ENCODE peak calls at places on chromosome X, in five cellular contexts. One of them, this sample, is unnamed.

GRCh38 chrX:78109458-78109857 is 5.4 kb downstream of the PGK1 start:
- DNase-seq in dermis blood vessel endothelial cell: no peak
- DNase-seq in M059J: no peak
- DNase-seq in COR-L47: no peak
- DNase-seq in central memory CD4-positive, alpha-beta T cell: no peak
- DNase-seq in this sample: no peak

GRCh38 chrX:74297766-74298165 is 6.2 kb upstream of the ZCCHC13 start:
- DNase-seq in COR-L47: no peak
- DNase-seq in M059J: peak
- DNase-seq in dermis blood vessel endothelial cell: peak
- DNase-seq in central memory CD4-positive, alpha-beta T cell: no peak
- DNase-seq in this sample: no peak

GRCh38 chrX:136766785-136767103 is 14.0 kb downstream of the ARHGEF6 start:
- DNase-seq in dermis blood vessel endothelial cell: no peak
- DNase-seq in central memory CD4-positive, alpha-beta T cell: no peak
- DNase-seq in M059J: peak
- DNase-seq in COR-L47: no peak
- DNase-seq in this sample: no peak

GRCh38 chrX:136021903-136022302 is 36.7 kb downstream of the SLC9A6 start:
- DNase-seq in M059J: no peak
- DNase-seq in COR-L47: no peak
- DNase-seq in dermis blood vessel endothelial cell: peak
- DNase-seq in central memory CD4-positive, alpha-beta T cell: no peak
- DNase-seq in this sample: no peak

GRCh38 chrX:44002569-44002968 is 29.4 kb upstream of the NDP start:
- DNase-seq in central memory CD4-positive, alpha-beta T cell: no peak
- DNase-seq in COR-L47: no peak
- DNase-seq in dermis blood vessel endothelial cell: no peak
- DNase-seq in M059J: no peak
- DNase-seq in this sample: peak

GRCh38 chrX:149682031-149682430 is 29.8 kb upstream of the MAGEA11 start:
- DNase-seq in dermis blood vessel endothelial cell: no peak
- DNase-seq in central memory CD4-positive, alpha-beta T cell: no peak
- DNase-seq in COR-L47: no peak
- DNase-seq in M059J: no peak
- DNase-seq in this sample: no peak

GRCh38 chrX:19852014-19853005 is 35.1 kb downstream of the SH3KBP1 start:
- DNase-seq in COR-L47: no peak
- DNase-seq in dermis blood vessel endothelial cell: peak
- DNase-seq in central memory CD4-positive, alpha-beta T cell: no peak
- DNase-seq in M059J: peak
- DNase-seq in this sample: peak

GRCh38 chrX:104284407-104285000 is 29.8 kb upstream of the ESX1 start:
- DNase-seq in M059J: peak
- DNase-seq in dermis blood vessel endothelial cell: no peak
- DNase-seq in COR-L47: no peak
- DNase-seq in central memory CD4-positive, alpha-beta T cell: no peak
- DNase-seq in this sample: peak

GRCh38 chrX:128816919-128817318 is 706.4 kb downstream of the SMARCA1 start:
- DNase-seq in central memory CD4-positive, alpha-beta T cell: no peak
- DNase-seq in COR-L47: no peak
- DNase-seq in M059J: no peak
- DNase-seq in dermis blood vessel endothelial cell: no peak
- DNase-seq in this sample: no peak

GRCh38 chrX:46620505-46620904 is 46.9 kb downstream of the CHST7 start:
- DNase-seq in M059J: no peak
- DNase-seq in central memory CD4-positive, alpha-beta T cell: no peak
- DNase-seq in dermis blood vessel endothelial cell: no peak
- DNase-seq in COR-L47: no peak
- DNase-seq in this sample: peak

GRCh38 chrX:130001893-130002292 is 19.5 kb downstream of the BCORL1 start:
- DNase-seq in M059J: no peak
- DNase-seq in dermis blood vessel endothelial cell: no peak
- DNase-seq in COR-L47: no peak
- DNase-seq in central memory CD4-positive, alpha-beta T cell: no peak
- DNase-seq in this sample: no peak

GRCh38 chrX:19535481-19535880 is 20.2 kb upstream of the MAP3K15 start:
- DNase-seq in M059J: peak
- DNase-seq in dermis blood vessel endothelial cell: peak
- DNase-seq in COR-L47: no peak
- DNase-seq in central memory CD4-positive, alpha-beta T cell: no peak
- DNase-seq in this sample: peak

GRCh38 chrX:36898301-36898700 is 109.9 kb upstream of the FAM47C start:
- DNase-seq in M059J: no peak
- DNase-seq in COR-L47: no peak
- DNase-seq in dermis blood vessel endothelial cell: peak
- DNase-seq in central memory CD4-positive, alpha-beta T cell: no peak
- DNase-seq in this sample: peak

GRCh38 chrX:40423299-40423698 is 157.5 kb upstream of the ATP6AP2 start:
- DNase-seq in COR-L47: peak
- DNase-seq in dermis blood vessel endothelial cell: no peak
- DNase-seq in M059J: peak
- DNase-seq in central memory CD4-positive, alpha-beta T cell: no peak
- DNase-seq in this sample: no peak

GRCh38 chrX:31057291-31057690 is 14.6 kb downstream of the FTHL17 start:
- DNase-seq in COR-L47: no peak
- DNase-seq in dermis blood vessel endothelial cell: no peak
- DNase-seq in M059J: no peak
- DNase-seq in central memory CD4-positive, alpha-beta T cell: no peak
- DNase-seq in this sample: no peak

GRCh38 chrX:136767104-136767941 is 13.4 kb downstream of the ARHGEF6 start:
- DNase-seq in dermis blood vessel endothelial cell: peak
- DNase-seq in central memory CD4-positive, alpha-beta T cell: peak
- DNase-seq in COR-L47: peak
- DNase-seq in M059J: peak
- DNase-seq in this sample: peak

GRCh38 chrX:28922106-28922505 is 334.9 kb downstream of the IL1RAPL1 start:
- DNase-seq in COR-L47: no peak
- DNase-seq in dermis blood vessel endothelial cell: no peak
- DNase-seq in central memory CD4-positive, alpha-beta T cell: no peak
- DNase-seq in M059J: no peak
- DNase-seq in this sample: no peak

This sample was measured in LHCN-M2.